ENCODE peak calls at places on chromosome 13, in seven cellular contexts. Y, G, P, V, R, F and U are unnamed samples.

GRCh38 chr13:50025446-50025845 is 10.2 kb downstream of the KCNRG start:
- DNase-seq in Y (no peak), G (no peak), P (no peak), V (no peak), R (no peak), F (no peak), U (no peak)

GRCh38 chr13:41317243-41317642 is 6.2 kb downstream of the NAA16 start:
- DNase-seq in Y (no peak), G (no peak), P (no peak), V (no peak), R (no peak), F (no peak), U (no peak)

GRCh38 chr13:41017153-41017552 is 2.0 kb downstream of the ELF1 start:
- DNase-seq in Y (no peak), G (peak), P (peak), V (peak), R (peak), F (peak), U (no peak)

GRCh38 chr13:20247403-20247802 is 15.3 kb upstream of the GJB6 start:
- DNase-seq in Y (no peak), G (no peak), P (no peak), V (peak), R (no peak), F (peak), U (no peak)

GRCh38 chr13:30810261-30810701 is 74.9 kb downstream of the ALOX5AP start:
- DNase-seq in Y (no peak), G (peak), P (no peak), V (no peak), R (no peak), F (peak), U (no peak)

GRCh38 chr13:36788276-36788675 is 30.7 kb upstream of the RFXAP start:
- DNase-seq in Y (no peak), G (no peak), P (no peak), V (no peak), R (no peak), F (no peak), U (no peak)

GRCh38 chr13:91347996-91348905 is 764 bp downstream of the MIR17HG start:
- DNase-seq in Y (peak), G (peak), P (peak), V (peak), R (peak), F (peak), U (peak)

GRCh38 chr13:65638572-65639168 is 1591.5 kb downstream of the PCDH9 start:
- DNase-seq in Y (no peak), G (no peak), P (no peak), V (no peak), R (peak), F (no peak), U (no peak)

GRCh38 chr13:50722437-50723125 is 120.9 kb downstream of the DLEU7 start:
- DNase-seq in Y (no peak), G (no peak), P (no peak), V (no peak), R (no peak), F (no peak), U (no peak)

GRCh38 chr13:61086052-61086451 is 329.6 kb downstream of the PCDH20 start:
- DNase-seq in Y (no peak), G (no peak), P (no peak), V (no peak), R (no peak), F (no peak), U (no peak)

GRCh38 chr13:29679357-29680050 is 84.0 kb upstream of the SLC7A1 start:
- DNase-seq in Y (no peak), G (no peak), P (peak), V (peak), R (peak), F (peak), U (peak)

GRCh38 chr13:102654786-102655185 is 40.1 kb downstream of the METTL21C start:
- DNase-seq in Y (no peak), G (no peak), P (no peak), V (no peak), R (no peak), F (no peak), U (no peak)

GRCh38 chr13:27654816-27655215 is 33.1 kb downstream of the POLR1D start:
- DNase-seq in Y (no peak), G (no peak), P (no peak), V (no peak), R (no peak), F (no peak), U (no peak)

GRCh38 chr13:109733550-109733949 is 52.8 kb downstream of the IRS2 start:
- DNase-seq in Y (no peak), G (no peak), P (no peak), V (no peak), R (no peak), F (no peak), U (no peak)

GRCh38 chr13:101018720-101019119 is 344.1 kb upstream of the TMTC4 start:
- DNase-seq in Y (no peak), G (no peak), P (no peak), V (no peak), R (no peak), F (no peak), U (no peak)

GRCh38 chr13:23618341-23618740 is 48.1 kb downstream of the TNFRSF19 start:
- DNase-seq in Y (no peak), G (no peak), P (no peak), V (no peak), R (no peak), F (no peak), U (no peak)

GRCh38 chr13:46578590-46578975 is 25.6 kb downstream of the LRCH1 start:
- DNase-seq in Y (no peak), G (no peak), P (no peak), V (no peak), R (no peak), F (no peak), U (no peak)

GRCh38 chr13:56457535-56458200 is 683.0 kb upstream of the PRR20A start:
- DNase-seq in Y (no peak), G (no peak), P (no peak), V (no peak), R (no peak), F (no peak), U (no peak)

GRCh38 chr13:30841161-30841560 is 64.9 kb upstream of the MEDAG start:
- DNase-seq in Y (no peak), G (no peak), P (no peak), V (no peak), R (no peak), F (no peak), U (no peak)

GRCh38 chr13:40206241-40207109 is 460.0 kb downstream of the FOXO1 start:
- DNase-seq in Y (no peak), G (no peak), P (peak), V (no peak), R (no peak), F (peak), U (no peak)

GRCh38 chr13:91909617-91910016 is 511.2 kb downstream of the GPC5 start:
- DNase-seq in Y (no peak), G (no peak), P (no peak), V (no peak), R (no peak), F (no peak), U (no peak)

GRCh38 chr13:104256701-104257100 is 1190.5 kb upstream of the SLC10A2 start:
- DNase-seq in Y (no peak), G (no peak), P (no peak), V (no peak), R (no peak), F (no peak), U (no peak)

GRCh38 chr13:110812869-110813645 is 99.6 kb downstream of the ING1 start:
- DNase-seq in Y (no peak), G (no peak), P (no peak), V (no peak), R (no peak), F (no peak), U (no peak)
- TF ChIP-seq POLR2A in Y (no peak), G (no peak), P (no peak), V (no peak), R (no peak), F (no peak), U (no peak)

GRCh38 chr13:112714772-112715569 is 25.1 kb downstream of the ATP11A start:
- DNase-seq in Y (no peak), G (no peak), P (peak), V (no peak), R (no peak), F (no peak), U (no peak)
- TF ChIP-seq CTCF in Y (no peak), G (no peak), P (no peak), V (no peak), R (no peak), F (no peak), U (no peak)

GRCh38 chr13:99974939-99975561 is 3.5 kb upstream of the ZIC5 start:
- DNase-seq in Y (no peak), G (no peak), P (peak), V (no peak), R (no peak), F (no peak), U (no peak)

GRCh38 chr13:99973163-99973785 is 1.7 kb upstream of the ZIC5 start:
- DNase-seq in Y (no peak), G (no peak), P (no peak), V (no peak), R (no peak), F (no peak), U (no peak)

GRCh38 chr13:99972190-99972731 is 694 bp upstream of the ZIC5 start:
- DNase-seq in Y (no peak), G (no peak), P (peak), V (no peak), R (no peak), F (no peak), U (no peak)

GRCh38 chr13:99974296-99974938 is 2.9 kb upstream of the ZIC5 start:
- DNase-seq in Y (no peak), G (no peak), P (peak), V (no peak), R (no peak), F (no peak), U (no peak)

DNA sequence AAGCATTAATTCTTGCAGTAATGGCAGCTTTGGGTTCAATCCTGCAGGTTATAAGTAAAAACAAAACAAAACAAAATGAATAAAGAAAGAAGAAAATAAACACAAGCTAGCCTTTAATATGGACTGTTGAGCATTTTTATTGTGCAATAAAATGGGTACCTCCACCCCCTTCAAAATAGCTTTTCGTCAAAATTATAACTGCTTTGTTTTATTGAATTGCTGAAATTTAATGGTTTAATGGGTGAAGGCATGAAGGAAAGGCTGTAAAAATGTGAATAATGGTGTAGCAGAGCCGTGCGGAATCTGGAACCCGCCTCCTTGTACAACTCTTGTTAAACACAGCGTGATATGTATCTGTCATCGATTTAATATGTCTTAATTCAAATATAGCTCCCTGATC is 2.2 kb upstream of the ZIC5 start:
- DNase-seq in Y (no peak), G (no peak), P (no peak), V (no peak), R (no peak), F (no peak), U (no peak)
- H3K4me3 ChIP-seq in Y (no peak), G (no peak), P (no peak), V (no peak), R (no peak), F (no peak), U (no peak)

GRCh38 chr13:94549241-94550029 is 46.5 kb downstream of the TGDS start:
- DNase-seq in Y (peak), G (peak), P (peak), V (peak), R (peak), F (peak), U (peak)
- TF ChIP-seq POLR2A in Y (peak), G (no peak), P (peak), V (peak), R (no peak), F (peak), U (no peak)

GRCh38 chr13:94988654-94989053 is 276.3 kb upstream of the SOX21 start:
- DNase-seq in Y (no peak), G (no peak), P (no peak), V (no peak), R (no peak), F (no peak), U (no peak)
- TF ChIP-seq CTCF in Y (no peak), G (no peak), P (no peak), V (no peak), R (no peak), F (no peak), U (no peak)

GRCh38 chr13:34588362-34588761 is 353.7 kb upstream of the NBEA start:
- DNase-seq in Y (no peak), G (no peak), P (no peak), V (no peak), R (no peak), F (no peak), U (no peak)

GRCh38 chr13:34591163-34591562 is 350.9 kb upstream of the NBEA start:
- DNase-seq in Y (no peak), G (no peak), P (no peak), V (no peak), R (no peak), F (no peak), U (no peak)

GRCh38 chr13:34591801-34592454 is 350.1 kb upstream of the NBEA start:
- DNase-seq in Y (peak), G (no peak), P (no peak), V (no peak), R (peak), F (peak), U (peak)

GRCh38 chr13:34587586-34587985 is 354.5 kb upstream of the NBEA start:
- DNase-seq in Y (no peak), G (no peak), P (no peak), V (no peak), R (no peak), F (no peak), U (no peak)

DNA sequence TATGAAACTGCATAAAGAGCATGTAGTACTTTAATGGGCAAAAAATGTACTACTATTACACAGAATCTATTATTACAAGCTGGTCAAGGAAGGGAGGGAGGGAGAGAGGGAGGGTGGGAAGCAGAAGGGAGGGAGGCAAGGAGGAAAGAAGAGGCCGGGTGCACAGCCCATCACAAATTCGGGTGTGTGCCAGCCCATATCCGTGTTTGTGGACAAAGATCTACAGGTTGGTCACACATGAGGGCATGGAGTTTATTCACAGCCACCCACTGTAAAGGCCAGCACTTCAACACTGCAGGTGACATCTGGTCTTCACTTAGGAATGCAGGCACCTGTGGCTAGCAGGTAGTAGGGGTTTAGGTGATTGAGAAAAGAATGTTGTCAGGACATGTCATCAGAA is 352.5 kb upstream of the NBEA start:
- DNase-seq in Y (no peak), G (no peak), P (no peak), V (no peak), R (no peak), F (no peak), U (no peak)
- H3K4me3 ChIP-seq in Y (no peak), G (no peak), P (no peak), V (no peak), R (no peak), F (no peak), U (no peak)